ENCODE peak calls at places on chromosomes 6 and 20, in seven cellular contexts. A is stimulated activated memory B cell treated with anti-CD40 and anti-IgM and Interleukin-4, amounts not matched to agents 10 μg/mL and 1 μg/mL and 100 μg/mL, for 72 hours; W is stimulated activated naive CD8-positive, alpha-beta T cell treated with anti-CD3 and anti-CD28 coated beads, Interleukin-15, amount 100 ng/mL, for 72 hours; T is HepG2; B is sciatic nerve; C is T-cell; H is heart right ventricle. Z is an unnamed sample.

GRCh38 chr6:53369876-53370515 is 21.2 kb upstream of the ELOVL5 start:
- ATAC-seq in A (no peak), W (no peak), T (peak), B (no peak), C (no peak), H (no peak), Z (no peak)

GRCh38 chr6:35019171-35019570 is 122.0 kb downstream of the TCP11 start:
- ATAC-seq in A (no peak), W (no peak), T (no peak), B (no peak), C (no peak), H (no peak), Z (no peak)

GRCh38 chr6:166587631-166588413 is 1.3 kb upstream of the RAMACL start:
- ATAC-seq in A (peak), W (peak), T (no peak), B (peak), C (no peak), H (no peak), Z (no peak)

GRCh38 chr6:110322151-110323003 is 35.8 kb downstream of the METTL24 start:
- ATAC-seq in A (peak), W (no peak), T (no peak), B (no peak), C (no peak), H (no peak), Z (no peak)

GRCh38 chr6:20998748-20999448 is 464.6 kb downstream of the CDKAL1 start:
- ATAC-seq in A (no peak), W (no peak), T (no peak), B (no peak), C (no peak), H (no peak), Z (no peak)

GRCh38 chr6:30709101-30709868 is 7.8 kb downstream of the MDC1 start:
- ATAC-seq in A (no peak), W (no peak), T (no peak), B (no peak), C (no peak), H (no peak), Z (no peak)

GRCh38 chr6:49070411-49070810 is 392.6 kb downstream of the MMUT start:
- ATAC-seq in A (no peak), W (no peak), T (no peak), B (no peak), C (no peak), H (no peak), Z (no peak)

GRCh38 chr20:11394145-11394833 is 523.4 kb upstream of the BTBD3 start:
- ATAC-seq in A (no peak), W (no peak), T (no peak), B (no peak), C (no peak), H (no peak), Z (no peak)

GRCh38 chr20:41411458-41411857 is 44.8 kb upstream of the EMILIN3 start:
- ATAC-seq in A (no peak), W (no peak), T (no peak), B (peak), C (no peak), H (peak), Z (peak)

GRCh38 chr6:125077453-125077852 is 76.1 kb upstream of the TPD52L1 start:
- ATAC-seq in A (no peak), W (no peak), T (no peak), B (no peak), C (no peak), H (no peak), Z (no peak)

GRCh38 chr6:170462366-170463020 is 90.6 kb downstream of the PSMB1 start:
- ATAC-seq in A (no peak), W (no peak), T (no peak), B (no peak), C (peak), H (peak), Z (no peak)

GRCh38 chr6:12114055-12114503 is 102.0 kb downstream of the HIVEP1 start:
- ATAC-seq in A (peak), W (peak), T (no peak), B (no peak), C (no peak), H (no peak), Z (no peak)

GRCh38 chr6:37096025-37096424 is 73.9 kb upstream of the PIM1 start:
- ATAC-seq in A (no peak), W (no peak), T (no peak), B (peak), C (no peak), H (no peak), Z (no peak)

GRCh38 chr6:7058250-7058923 is 49.4 kb upstream of the RREB1 start:
- ATAC-seq in A (no peak), W (peak), T (peak), B (peak), C (no peak), H (no peak), Z (no peak)

GRCh38 chr6:37089783-37090182 is 80.2 kb upstream of the PIM1 start:
- ATAC-seq in A (no peak), W (no peak), T (no peak), B (no peak), C (no peak), H (no peak), Z (no peak)

GRCh38 chr20:15139522-15139921 is 802.1 kb upstream of the FLRT3 start:
- ATAC-seq in A (no peak), W (no peak), T (no peak), B (no peak), C (no peak), H (no peak), Z (no peak)

GRCh38 chr6:135251964-135252429 is 70.9 kb downstream of the MYB start:
- ATAC-seq in A (no peak), W (peak), T (peak), B (no peak), C (no peak), H (no peak), Z (no peak)

GRCh38 chr6:148304976-148305375 is 37.7 kb upstream of the SASH1 start:
- ATAC-seq in A (no peak), W (no peak), T (no peak), B (no peak), C (no peak), H (peak), Z (no peak)

GRCh38 chr6:149246691-149247384 is 70.7 kb upstream of the TAB2 start:
- ATAC-seq in A (peak), W (peak), T (no peak), B (no peak), C (no peak), H (no peak), Z (no peak)

GRCh38 chr6:111845441-111845871 is 27.8 kb downstream of the FYN start:
- ATAC-seq in A (peak), W (peak), T (peak), B (no peak), C (no peak), H (no peak), Z (no peak)

GRCh38 chr20:38272961-38273360 is 12.4 kb upstream of the KIAA1755 start:
- ATAC-seq in A (no peak), W (no peak), T (no peak), B (peak), C (no peak), H (peak), Z (no peak)

GRCh38 chr20:24423291-24423690 is 46.1 kb upstream of the SYNDIG1 start:
- ATAC-seq in A (no peak), W (no peak), T (no peak), B (no peak), C (no peak), H (no peak), Z (no peak)

GRCh38 chr6:42007753-42008528 is 42.4 kb upstream of the TAF8 start:
- ATAC-seq in A (peak), W (peak), T (no peak), B (peak), C (peak), H (no peak), Z (no peak)

GRCh38 chr6:109632405-109632804 is 58.6 kb downstream of the AK9 start:
- ATAC-seq in A (no peak), W (no peak), T (no peak), B (no peak), C (no peak), H (no peak), Z (no peak)

GRCh38 chr20:39021748-39022147 is 59.6 kb downstream of the DHX35 start:
- ATAC-seq in A (peak), W (peak), T (no peak), B (no peak), C (no peak), H (no peak), Z (no peak)

GRCh38 chr20:53808733-53809132 is 215.1 kb upstream of the ZNF217 start:
- ATAC-seq in A (no peak), W (no peak), T (no peak), B (no peak), C (no peak), H (no peak), Z (no peak)

GRCh38 chr20:57622579-57623381 is 2.6 kb upstream of the ZBP1 start:
- ATAC-seq in A (no peak), W (no peak), T (peak), B (no peak), C (peak), H (no peak), Z (no peak)

GRCh38 chr6:26183237-26183580 is 96.0 kb downstream of the HFE start:
- ATAC-seq in A (no peak), W (no peak), T (no peak), B (peak), C (peak), H (peak), Z (peak)

GRCh38 chr6:84258268-84258667 is 30.8 kb upstream of the CEP162 start:
- ATAC-seq in A (no peak), W (no peak), T (no peak), B (peak), C (no peak), H (no peak), Z (no peak)